ENCODE peak calls at places on chromosomes 11 and 22, in five cellular contexts. One of them, this sample, is unnamed.

GRCh38 chr11:748007-748359 is 719 bp downstream of the TALDO1 start:
- DNase-seq in PC-3: no peak
- DNase-seq in fibroblast of lung: no peak
- DNase-seq in endothelial cell of umbilical vein: no peak
- DNase-seq in MM.1S: peak
- DNase-seq in this sample: no peak

GRCh38 chr11:12544986-12545775 is 129.0 kb upstream of the TEAD1 start:
- DNase-seq in PC-3: no peak
- DNase-seq in fibroblast of lung: no peak
- DNase-seq in endothelial cell of umbilical vein: no peak
- DNase-seq in MM.1S: no peak
- DNase-seq in this sample: peak

GRCh38 chr11:35146074-35146521 is 7.1 kb downstream of the CD44 start:
- DNase-seq in PC-3: peak
- DNase-seq in fibroblast of lung: no peak
- DNase-seq in endothelial cell of umbilical vein: no peak
- DNase-seq in MM.1S: peak
- DNase-seq in this sample: peak

GRCh38 chr22:37218399-37218770 is 6.1 kb upstream of the SSTR3 start:
- DNase-seq in PC-3: no peak
- DNase-seq in fibroblast of lung: no peak
- DNase-seq in endothelial cell of umbilical vein: no peak
- DNase-seq in MM.1S: peak
- DNase-seq in this sample: no peak

GRCh38 chr11:50098186-50098725 is 65.6 kb downstream of the OR4C45 start:
- DNase-seq in PC-3: peak
- DNase-seq in fibroblast of lung: no peak
- DNase-seq in endothelial cell of umbilical vein: no peak
- DNase-seq in MM.1S: no peak
- DNase-seq in this sample: no peak

GRCh38 chr11:70526116-70527045 is 128.1 kb downstream of the CTTN start:
- DNase-seq in PC-3: no peak
- DNase-seq in fibroblast of lung: no peak
- DNase-seq in endothelial cell of umbilical vein: no peak
- DNase-seq in MM.1S: no peak
- DNase-seq in this sample: no peak

GRCh38 chr11:67275606-67276409 is 9.5 kb downstream of the GRK2 start:
- DNase-seq in PC-3: no peak
- DNase-seq in fibroblast of lung: no peak
- DNase-seq in endothelial cell of umbilical vein: no peak
- DNase-seq in MM.1S: no peak
- DNase-seq in this sample: no peak

GRCh38 chr11:9802291-9802861 is 138.5 kb downstream of the SWAP70 start:
- DNase-seq in PC-3: no peak
- DNase-seq in fibroblast of lung: peak
- DNase-seq in endothelial cell of umbilical vein: no peak
- DNase-seq in MM.1S: no peak
- DNase-seq in this sample: peak

GRCh38 chr11:64655901-64656601 is 65.0 kb downstream of the SLC22A12 start:
- DNase-seq in PC-3: no peak
- DNase-seq in fibroblast of lung: peak
- DNase-seq in endothelial cell of umbilical vein: no peak
- DNase-seq in MM.1S: no peak
- DNase-seq in this sample: peak

GRCh38 chr22:49807780-49808708 is 19.6 kb downstream of the BRD1 start:
- DNase-seq in PC-3: no peak
- DNase-seq in fibroblast of lung: no peak
- DNase-seq in endothelial cell of umbilical vein: peak
- DNase-seq in MM.1S: no peak
- DNase-seq in this sample: no peak

GRCh38 chr11:65786008-65786785 is 666 bp upstream of the OVOL1 start:
- DNase-seq in PC-3: no peak
- DNase-seq in fibroblast of lung: no peak
- DNase-seq in endothelial cell of umbilical vein: no peak
- DNase-seq in MM.1S: no peak
- DNase-seq in this sample: no peak
- TF ChIP-seq EZH2 in PC-3: no peak
- TF ChIP-seq EZH2 in fibroblast of lung: peak
- TF ChIP-seq EZH2 in endothelial cell of umbilical vein: peak
- TF ChIP-seq EZH2 in MM.1S: no peak
- TF ChIP-seq EZH2 in this sample: no peak

GRCh38 chr11:76149713-76150112 is 56.6 kb downstream of the WNT11 start:
- DNase-seq in PC-3: no peak
- DNase-seq in fibroblast of lung: no peak
- DNase-seq in endothelial cell of umbilical vein: no peak
- DNase-seq in MM.1S: no peak
- DNase-seq in this sample: no peak

GRCh38 chr11:76152741-76153608 is 53.3 kb downstream of the WNT11 start:
- DNase-seq in PC-3: no peak
- DNase-seq in fibroblast of lung: no peak
- DNase-seq in endothelial cell of umbilical vein: no peak
- DNase-seq in MM.1S: no peak
- DNase-seq in this sample: no peak

GRCh38 chr11:76150141-76150540 is 56.2 kb downstream of the WNT11 start:
- DNase-seq in PC-3: no peak
- DNase-seq in fibroblast of lung: no peak
- DNase-seq in endothelial cell of umbilical vein: no peak
- DNase-seq in MM.1S: no peak
- DNase-seq in this sample: no peak

GRCh38 chr11:76152086-76152658 is 54.1 kb downstream of the WNT11 start:
- DNase-seq in PC-3: peak
- DNase-seq in fibroblast of lung: peak
- DNase-seq in endothelial cell of umbilical vein: peak
- DNase-seq in MM.1S: peak
- DNase-seq in this sample: peak

GRCh38 chr11:76151561-76152085 is 54.7 kb downstream of the WNT11 start:
- DNase-seq in PC-3: no peak
- DNase-seq in fibroblast of lung: no peak
- DNase-seq in endothelial cell of umbilical vein: no peak
- DNase-seq in MM.1S: no peak
- DNase-seq in this sample: no peak
- H3K9ac ChIP-seq in PC-3: peak
- H3K9ac ChIP-seq in fibroblast of lung: no peak
- H3K9ac ChIP-seq in endothelial cell of umbilical vein: no peak
- H3K9ac ChIP-seq in MM.1S: peak
- H3K9ac ChIP-seq in this sample: no peak

DNA sequence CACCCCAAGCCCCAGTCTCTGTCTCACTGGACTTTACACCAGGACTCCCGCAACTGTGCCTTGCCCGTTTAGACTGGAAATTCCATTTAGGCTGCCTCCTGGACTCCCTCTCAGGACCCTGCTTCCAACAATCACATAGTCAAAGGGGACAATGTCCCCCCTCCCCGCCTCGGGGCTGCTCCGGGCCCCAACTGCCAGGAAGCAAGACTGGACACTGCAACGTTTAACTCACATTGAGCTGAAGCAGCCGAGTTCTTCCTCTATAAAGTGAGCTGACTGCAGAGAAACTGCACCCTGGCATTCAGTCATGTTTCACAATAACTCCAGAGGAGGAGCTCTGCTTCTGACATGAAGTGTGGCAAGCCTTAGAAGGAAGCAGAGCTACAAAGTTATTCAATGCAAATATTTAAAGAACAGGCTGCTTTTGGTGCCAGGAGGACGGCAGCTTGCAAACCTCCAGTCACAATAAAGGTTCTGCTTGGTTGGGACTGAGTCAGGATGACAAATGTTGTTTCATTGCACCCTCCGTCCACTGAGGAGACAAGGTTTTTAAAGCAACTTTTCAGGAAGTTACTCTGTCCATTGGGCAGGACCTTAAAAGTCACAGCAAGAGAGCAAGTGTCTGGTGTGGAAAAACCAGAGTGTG is 19.9 kb downstream of the PACSIN2 start:
- DNase-seq in PC-3: peak
- DNase-seq in fibroblast of lung: peak
- DNase-seq in endothelial cell of umbilical vein: peak
- DNase-seq in MM.1S: no peak
- DNase-seq in this sample: peak
- H3K27ac ChIP-seq in PC-3: peak
- H3K27ac ChIP-seq in fibroblast of lung: peak
- H3K27ac ChIP-seq in endothelial cell of umbilical vein: no peak
- H3K27ac ChIP-seq in MM.1S: no peak
- H3K27ac ChIP-seq in this sample: peak

GRCh38 chr11:44310456-44311272 is 725 bp upstream of the ALX4 start:
- DNase-seq in PC-3: no peak
- DNase-seq in fibroblast of lung: no peak
- DNase-seq in endothelial cell of umbilical vein: no peak
- DNase-seq in MM.1S: no peak
- DNase-seq in this sample: no peak

GRCh38 chr11:44308923-44309482 is 936 bp downstream of the ALX4 start:
- DNase-seq in PC-3: no peak
- DNase-seq in fibroblast of lung: no peak
- DNase-seq in endothelial cell of umbilical vein: no peak
- DNase-seq in MM.1S: no peak
- DNase-seq in this sample: no peak

GRCh38 chr11:44310198-44310455 is 188 bp upstream of the ALX4 start:
- DNase-seq in PC-3: no peak
- DNase-seq in fibroblast of lung: no peak
- DNase-seq in endothelial cell of umbilical vein: no peak
- DNase-seq in MM.1S: no peak
- DNase-seq in this sample: no peak

GRCh38 chr11:44308256-44308922 is 1.6 kb downstream of the ALX4 start:
- DNase-seq in PC-3: no peak
- DNase-seq in fibroblast of lung: no peak
- DNase-seq in endothelial cell of umbilical vein: no peak
- DNase-seq in MM.1S: no peak
- DNase-seq in this sample: no peak

GRCh38 chr11:44309483-44310197 is at the start of gene ALX4:
- DNase-seq in PC-3: peak
- DNase-seq in fibroblast of lung: peak
- DNase-seq in endothelial cell of umbilical vein: no peak
- DNase-seq in MM.1S: no peak
- DNase-seq in this sample: peak
- TF ChIP-seq EZH2 in PC-3: peak
- TF ChIP-seq EZH2 in fibroblast of lung: peak
- TF ChIP-seq EZH2 in endothelial cell of umbilical vein: peak
- TF ChIP-seq EZH2 in MM.1S: no peak
- TF ChIP-seq EZH2 in this sample: peak

GRCh38 chr22:46058591-46059519 is 81.9 kb upstream of the WNT7B start:
- DNase-seq in PC-3: peak
- DNase-seq in fibroblast of lung: no peak
- DNase-seq in endothelial cell of umbilical vein: no peak
- DNase-seq in MM.1S: no peak
- DNase-seq in this sample: peak
- H3K9ac ChIP-seq in PC-3: peak
- H3K9ac ChIP-seq in fibroblast of lung: peak
- H3K9ac ChIP-seq in endothelial cell of umbilical vein: no peak
- H3K9ac ChIP-seq in MM.1S: peak
- H3K9ac ChIP-seq in this sample: peak

DNA sequence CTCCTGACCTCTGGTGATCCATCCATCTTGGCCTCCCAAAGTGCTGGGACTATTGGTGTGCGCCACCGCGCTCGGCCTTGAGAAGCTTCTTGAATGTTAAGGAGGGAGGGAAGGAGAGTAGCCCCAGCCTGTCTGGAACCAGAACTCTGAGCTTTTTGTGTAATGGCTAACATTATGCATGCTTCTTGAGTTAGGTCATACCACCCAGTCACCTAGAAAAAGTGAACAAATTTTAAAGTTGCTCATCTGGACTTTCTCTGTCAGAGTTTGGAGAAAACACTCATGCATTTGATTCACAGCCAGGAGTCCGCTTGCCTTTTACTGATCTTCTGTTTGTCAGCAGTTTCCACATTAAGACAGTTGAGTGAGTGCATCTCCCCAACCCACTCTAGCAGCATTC is 82.1 kb downstream of the PPP6R3 start:
- DNase-seq in PC-3: peak
- DNase-seq in fibroblast of lung: peak
- DNase-seq in endothelial cell of umbilical vein: no peak
- DNase-seq in MM.1S: no peak
- DNase-seq in this sample: peak
- H3K27ac ChIP-seq in PC-3: no peak
- H3K27ac ChIP-seq in fibroblast of lung: peak
- H3K27ac ChIP-seq in endothelial cell of umbilical vein: no peak
- H3K27ac ChIP-seq in MM.1S: no peak
- H3K27ac ChIP-seq in this sample: no peak

GRCh38 chr11:61752925-61753551 is 602 bp downstream of the MYRF start:
- DNase-seq in PC-3: no peak
- DNase-seq in fibroblast of lung: no peak
- DNase-seq in endothelial cell of umbilical vein: no peak
- DNase-seq in MM.1S: no peak
- DNase-seq in this sample: no peak
- TF ChIP-seq EZH2 in PC-3: no peak
- TF ChIP-seq EZH2 in fibroblast of lung: peak
- TF ChIP-seq EZH2 in endothelial cell of umbilical vein: no peak
- TF ChIP-seq EZH2 in MM.1S: no peak
- TF ChIP-seq EZH2 in this sample: no peak

DNA sequence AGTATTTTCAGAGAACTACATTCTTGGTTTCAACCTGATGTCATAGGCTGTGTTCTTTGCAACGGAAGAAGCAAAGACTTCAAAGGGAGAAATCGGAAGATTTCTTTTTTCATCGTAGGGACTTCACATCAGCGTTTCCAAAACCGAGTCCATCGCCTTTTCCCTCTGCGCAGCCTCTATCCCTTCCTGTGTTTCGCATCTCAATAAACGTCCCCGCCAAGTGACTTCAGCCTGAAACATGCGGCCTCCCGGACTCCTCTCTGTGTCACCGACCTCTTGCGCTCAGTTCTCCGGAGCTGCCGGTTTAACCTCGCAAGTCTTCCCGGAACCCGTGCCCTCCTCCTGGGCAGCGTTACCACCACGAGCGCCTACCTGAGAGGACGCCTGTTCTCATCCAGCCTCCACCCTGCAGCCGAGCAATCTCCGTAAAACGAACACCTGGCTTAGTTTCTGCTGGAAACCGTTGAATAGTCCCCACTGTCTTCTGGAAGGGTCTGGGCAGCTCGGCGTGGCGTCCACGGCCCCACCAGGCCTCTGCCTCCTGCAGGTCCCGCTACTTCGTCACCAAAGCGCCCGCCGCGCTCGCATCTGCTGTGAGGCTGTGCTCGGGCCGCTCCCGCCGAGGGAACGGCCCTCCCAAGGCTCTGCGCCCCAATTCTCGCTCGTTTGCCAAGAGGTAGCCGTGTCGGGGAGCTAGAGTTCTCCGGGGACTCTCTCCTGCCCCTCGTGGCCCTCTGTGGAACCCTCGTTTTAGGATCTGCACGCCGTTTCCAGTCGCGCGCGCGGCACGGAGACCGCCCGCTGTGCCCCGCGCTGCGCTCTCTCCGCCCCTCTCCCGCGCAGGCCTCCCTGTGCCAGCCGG is at the start of gene GLB1L3:
- DNase-seq in PC-3: no peak
- DNase-seq in fibroblast of lung: peak
- DNase-seq in endothelial cell of umbilical vein: no peak
- DNase-seq in MM.1S: peak
- DNase-seq in this sample: peak
- H3K9ac ChIP-seq in PC-3: no peak
- H3K9ac ChIP-seq in fibroblast of lung: peak
- H3K9ac ChIP-seq in endothelial cell of umbilical vein: no peak
- H3K9ac ChIP-seq in MM.1S: peak
- H3K9ac ChIP-seq in this sample: peak

This sample was measured in mammary epithelial cell.